ENCODE peak calls at places on chromosomes 5 and 9, in nine cellular contexts. I is T-helper 17 cell; M is activated T-helper 17 cell treated with anti-CD3 and anti-CD28 coated beads, Interleukin-2, amount 50 U/mL, for 72 hours; U is right lobe of liver; W is activated B cell treated with CpG ODN at 0.5 μM for 24 hours; E is GM12878; T is stimulated activated naive B cell treated with anti-CD40 and anti-IgM and Interleukin-4, amounts not matched to agents 10 μg/mL and 1 μg/mL and 100 μg/mL, for 72 hours; O is activated CD4-positive, CD25-positive, alpha-beta regulatory T cell treated with anti-CD3 and anti-CD28 coated beads, Interleukin-2, amount 50 U/mL, for 24 hours; V is aorta. B is an unnamed sample.
A peak's percentile ranks its signal among the peaks of the same experiment; 100 is the strongest.

GRCh38 chr9:91207481-91207888 is 154.2 kb downstream of the AUH start:
- ATAC-seq in E (peak; percentile 42), O (no peak), W (no peak), U (peak; percentile 2), T (peak; percentile 36), M (peak; percentile 72), I (peak; percentile 6), V (peak; percentile 52), B (peak; percentile 37)

GRCh38 chr5:130541617-130542221 is 623.3 kb downstream of the HINT1 start:
- ATAC-seq in V (no peak), W (no peak), U (no peak), T (peak; percentile 43), O (no peak), M (peak; percentile 37), E (peak; percentile 91), I (no peak), B (no peak)

GRCh38 chr9:31908158-31908890 is 476.1 kb upstream of the ACO1 start:
- ATAC-seq in V (no peak), O (no peak), U (no peak), W (no peak), T (peak; percentile 65), I (no peak), M (no peak), E (peak; percentile 60), B (peak; percentile 8)

GRCh38 chr5:175223336-175223735 is 220.6 kb downstream of the DRD1 start:
- ATAC-seq in T (no peak), W (no peak), O (no peak), I (no peak), E (no peak), U (no peak), M (no peak), V (no peak), B (no peak)

GRCh38 chr5:53243403-53243802 is 133.8 kb upstream of the MOCS2 start:
- ATAC-seq in M (no peak), E (no peak), W (no peak), O (no peak), U (no peak), T (no peak), V (no peak), I (no peak), B (no peak)

GRCh38 chr9:74220327-74220726 is 276.8 kb upstream of the RORB start:
- ATAC-seq in I (no peak), O (no peak), M (no peak), E (no peak), V (no peak), U (no peak), T (no peak), W (no peak), B (no peak)

GRCh38 chr9:13732290-13732689 is 452.8 kb upstream of the MPDZ start:
- ATAC-seq in M (no peak), E (no peak), I (no peak), O (no peak), W (no peak), U (no peak), V (no peak), T (no peak), B (no peak)

GRCh38 chr5:61969761-61970160 is 336.2 kb upstream of the KIF2A start:
- ATAC-seq in M (no peak), T (no peak), E (no peak), V (no peak), O (no peak), W (no peak), U (no peak), I (no peak), B (no peak)

GRCh38 chr9:90433398-90433890 is 209.2 kb downstream of the DIRAS2 start:
- ATAC-seq in W (no peak), I (no peak), E (no peak), V (no peak), M (no peak), O (no peak), T (no peak), U (peak; percentile 46), B (no peak)

GRCh38 chr5:76590027-76590426 is 33.2 kb downstream of the F2RL2 start:
- ATAC-seq in U (no peak), W (peak; percentile 49), V (no peak), I (no peak), T (peak; percentile 96), E (peak; percentile 99), M (peak; percentile 99), O (peak; percentile 76), B (peak; percentile 68)

GRCh38 chr5:147234825-147235635 is at the start of gene STK32A:
- ATAC-seq in T (no peak), V (peak; percentile 93), E (no peak), W (no peak), I (no peak), O (no peak), M (no peak), U (peak; percentile 59), B (peak; percentile 41)

GRCh38 chr5:128158342-128158741 is 74.8 kb downstream of the SLC12A2 start:
- ATAC-seq in V (no peak), E (no peak), U (no peak), W (no peak), M (no peak), T (no peak), O (no peak), I (no peak), B (no peak)

GRCh38 chr5:157022002-157022401 is 36.9 kb downstream of the HAVCR1 start:
- ATAC-seq in I (no peak), U (peak; percentile 30), E (no peak), T (no peak), O (no peak), M (no peak), V (no peak), W (no peak), B (no peak)

GRCh38 chr9:112433715-112434392 is 52.8 kb upstream of the KIAA1958 start:
- ATAC-seq in V (no peak), E (no peak), W (no peak), M (no peak), U (no peak), I (no peak), O (no peak), T (no peak), B (no peak)

GRCh38 chr9:87725900-87726709 is at the start of gene CTSL:
- ATAC-seq in I (peak; percentile 86), O (peak; percentile 67), W (no peak), E (peak; percentile 18), T (peak; percentile 72), M (peak; percentile 86), V (peak; percentile 97), U (peak; percentile 96), B (no peak)

GRCh38 chr9:95726756-95727155 is 148.7 kb upstream of the ERCC6L2 start:
- ATAC-seq in M (no peak), O (no peak), T (no peak), U (peak; percentile 83), I (no peak), E (peak; percentile 50), V (peak; percentile 63), W (no peak), B (no peak)

GRCh38 chr9:81902601-81903000 is 25.6 kb upstream of the SPATA31D4 start:
- ATAC-seq in U (no peak), I (no peak), T (no peak), W (no peak), V (no peak), E (no peak), O (no peak), M (no peak), B (no peak)

GRCh38 chr5:6729400-6730310 is 16.4 kb downstream of the TENT4A start:
- ATAC-seq in V (no peak), W (no peak), E (peak; percentile 28), I (peak; percentile 90), T (peak; percentile 26), U (peak; percentile 6), O (peak; percentile 52), M (peak; percentile 80), B (no peak)

GRCh38 chr9:116090030-116090770 is 63.4 kb upstream of the PAPPA start:
- ATAC-seq in T (no peak), U (no peak), W (no peak), O (no peak), M (no peak), I (no peak), E (no peak), V (no peak), B (no peak)